ENCODE peak calls at places on chromosomes 2 and 18, in eight cellular contexts. T, A, W, V, L, R, F and B are unnamed samples.

GRCh38 chr2:197152451-197153228 is 157.9 kb downstream of the ANKRD44 start:
- DNase-seq in W (peak), T (no peak), L (peak), R (no peak), A (no peak), V (no peak), F (no peak), B (peak)

GRCh38 chr2:20706217-20706616 is 39.3 kb downstream of the GDF7 start:
- DNase-seq in A (no peak), W (no peak), V (no peak), R (no peak), L (no peak), F (no peak), T (no peak), B (no peak)

GRCh38 chr2:150630587-150631235 is 143.2 kb upstream of the RND3 start:
- DNase-seq in A (no peak), F (peak), V (peak), L (peak), R (peak), T (no peak), W (peak), B (peak)

GRCh38 chr2:24831216-24831615 is 38.0 kb downstream of the CENPO start:
- DNase-seq in W (no peak), T (no peak), A (no peak), V (no peak), R (no peak), L (no peak), F (no peak), B (no peak)

GRCh38 chr2:70919672-70920366 is 15.9 kb upstream of the ATP6V1B1 start:
- DNase-seq in L (peak), F (peak), V (peak), W (peak), R (peak), T (peak), A (peak), B (peak)

GRCh38 chr18:72752220-72752619 is 115.6 kb downstream of the NETO1 start:
- DNase-seq in L (no peak), T (no peak), V (no peak), A (no peak), W (no peak), R (no peak), F (no peak), B (no peak)

GRCh38 chr18:50791599-50792438 is 28.0 kb downstream of the MRO start:
- DNase-seq in W (no peak), R (no peak), A (no peak), F (no peak), L (no peak), V (no peak), T (no peak), B (no peak)

GRCh38 chr2:149399934-149400615 is 69.7 kb downstream of the LYPD6 start:
- DNase-seq in W (no peak), A (no peak), L (no peak), T (peak), F (no peak), V (no peak), R (peak), B (no peak)

GRCh38 chr2:213476641-213477040 is 192.4 kb downstream of the SPAG16 start:
- DNase-seq in W (peak), A (no peak), F (no peak), V (peak), T (no peak), R (no peak), L (peak), B (no peak)

GRCh38 chr2:208142925-208143799 is 2.8 kb downstream of the CRYGB start:
- DNase-seq in F (no peak), T (no peak), L (no peak), A (no peak), R (no peak), V (no peak), W (no peak), B (no peak)

GRCh38 chr2:23385748-23386421 is 906 bp downstream of the KLHL29 start:
- DNase-seq in L (peak), F (no peak), T (peak), W (no peak), A (no peak), R (peak), V (peak), B (peak)

GRCh38 chr2:226256237-226256636 is 543.4 kb downstream of the IRS1 start:
- DNase-seq in R (peak), W (peak), T (no peak), F (no peak), V (peak), A (no peak), L (peak), B (peak)

GRCh38 chr18:52387246-52387645 is 47.2 kb downstream of the DCC start:
- DNase-seq in R (no peak), L (no peak), W (no peak), A (no peak), T (no peak), V (no peak), F (no peak), B (no peak)

GRCh38 chr2:126244937-126245336 is 411.0 kb upstream of the GYPC start:
- DNase-seq in W (no peak), F (peak), L (peak), V (no peak), A (no peak), R (no peak), T (peak), B (no peak)

GRCh38 chr18:66506178-66506577 is 97.7 kb downstream of the CDH19 start:
- DNase-seq in F (no peak), L (no peak), V (no peak), R (no peak), W (no peak), A (no peak), T (no peak), B (no peak)

GRCh38 chr2:231932985-231933915 is 7.1 kb upstream of the NPPC start:
- DNase-seq in F (no peak), R (no peak), L (no peak), V (no peak), T (no peak), W (no peak), A (no peak), B (no peak)

GRCh38 chr2:72146357-72147302 is 1.0 kb downstream of the CYP26B1 start:
- DNase-seq in W (no peak), R (no peak), L (no peak), A (no peak), F (no peak), V (no peak), T (no peak), B (no peak)

GRCh38 chr2:64675860-64676259 is 22.1 kb upstream of the SERTAD2 start:
- DNase-seq in A (no peak), R (peak), W (peak), F (no peak), T (no peak), V (no peak), L (peak), B (peak)

GRCh38 chr2:180017764-180018163 is 10.7 kb upstream of the CWC22 start:
- DNase-seq in R (peak), V (peak), F (no peak), T (no peak), A (no peak), W (peak), L (peak), B (peak)

GRCh38 chr2:185127412-185127811 is 529.1 kb downstream of the ZNF804A start:
- DNase-seq in A (no peak), R (no peak), L (no peak), T (no peak), F (no peak), V (no peak), W (no peak), B (peak)

GRCh38 chr2:241242306-241242705 is 53.8 kb downstream of the ANO7 start:
- DNase-seq in T (no peak), F (no peak), W (no peak), A (no peak), L (no peak), V (no peak), R (no peak), B (no peak)

GRCh38 chr2:52343010-52343409 is 1311.1 kb upstream of the NRXN1 start:
- DNase-seq in F (no peak), L (no peak), V (no peak), R (no peak), A (no peak), T (no peak), W (no peak), B (no peak)

GRCh38 chr2:121093735-121094520 is 191.1 kb downstream of the TFCP2L1 start:
- DNase-seq in F (no peak), R (no peak), A (no peak), V (peak), L (peak), W (peak), T (no peak), B (no peak)

GRCh38 chr2:136136921-136137320 is 19.0 kb upstream of the CXCR4 start:
- DNase-seq in A (no peak), T (peak), F (no peak), V (no peak), L (no peak), R (no peak), W (no peak), B (no peak)

GRCh38 chr2:142445542-142445941 is 314.7 kb upstream of the LRP1B start:
- DNase-seq in V (no peak), L (no peak), W (no peak), A (no peak), F (no peak), R (no peak), T (no peak), B (no peak)

GRCh38 chr2:207504513-207505171 is 25.1 kb upstream of the CREB1 start:
- DNase-seq in A (no peak), V (peak), F (peak), R (peak), L (peak), W (peak), T (no peak), B (peak)

GRCh38 chr2:111030271-111030891 is 90.3 kb upstream of the BCL2L11 start:
- DNase-seq in R (no peak), A (no peak), T (no peak), L (no peak), W (no peak), F (no peak), V (peak), B (no peak)

GRCh38 chr2:191701696-191702095 is 23.8 kb downstream of the NABP1 start:
- DNase-seq in T (peak), L (no peak), R (no peak), V (no peak), F (no peak), A (no peak), W (no peak), B (no peak)

GRCh38 chr2:20027260-20027677 is 14.8 kb upstream of the MATN3 start:
- DNase-seq in R (no peak), T (no peak), A (no peak), F (no peak), W (no peak), V (no peak), L (no peak), B (no peak)

GRCh38 chr18:73647391-73647790 is 500.2 kb downstream of the FBXO15 start:
- DNase-seq in A (no peak), T (no peak), L (peak), W (no peak), V (no peak), R (no peak), F (no peak), B (no peak)

GRCh38 chr2:43356774-43357173 is 130.4 kb upstream of the ZFP36L2 start:
- DNase-seq in F (no peak), L (peak), A (no peak), T (no peak), W (peak), V (peak), R (no peak), B (peak)

GRCh38 chr18:27685807-27686412 is 491.0 kb downstream of the CDH2 start:
- DNase-seq in A (no peak), W (peak), R (peak), V (peak), L (peak), F (peak), T (peak), B (peak)

GRCh38 chr18:51153659-51154371 is 43.7 kb downstream of the MEX3C start:
- DNase-seq in V (no peak), T (no peak), L (no peak), W (no peak), R (peak), A (peak), F (no peak), B (peak)

GRCh38 chr2:5392658-5393057 is 299.5 kb upstream of the SOX11 start:
- DNase-seq in T (no peak), F (no peak), V (no peak), W (no peak), L (peak), R (no peak), A (no peak), B (no peak)

GRCh38 chr2:165857881-165858280 is 63.8 kb upstream of the GALNT3 start:
- DNase-seq in A (no peak), W (no peak), L (peak), T (no peak), V (no peak), F (no peak), R (peak), B (peak)

GRCh38 chr2:233142355-233142897 is 82.3 kb downstream of the INPP5D start:
- DNase-seq in T (no peak), A (no peak), L (no peak), R (no peak), F (no peak), W (no peak), V (no peak), B (no peak)

GRCh38 chr18:9120796-9121195 is 15.8 kb upstream of the ANKRD12 start:
- DNase-seq in F (no peak), L (no peak), W (no peak), R (no peak), V (no peak), T (no peak), A (no peak), B (no peak)